ENCODE peak calls at places on chromosomes 5 and 9, in five cellular contexts. D is IMR-90, V is esophagus squamous epithelium, N is HCT116, Z is body of pancreas. I is an unnamed sample.

GRCh38 chr5:88834108-88834462 is 48.9 kb downstream of the MEF2C start:
- DNase-seq in V (no peak), D (no peak), N (no peak), Z (no peak), I (no peak)

GRCh38 chr5:150671509-150672236 is 10.6 kb downstream of the MYOZ3 start:
- DNase-seq in N (no peak), V (no peak), D (no peak), Z (no peak), I (no peak)

GRCh38 chr5:37495210-37495609 is 116.1 kb downstream of the WDR70 start:
- DNase-seq in D (peak; percentile 39), N (no peak), V (no peak), Z (no peak), I (no peak)

GRCh38 chr9:15086096-15087030 is 176.1 kb upstream of the FREM1 start:
- DNase-seq in V (no peak), D (no peak), Z (peak; percentile 45), N (no peak), I (no peak)

GRCh38 chr9:17025281-17025680 is 109.6 kb upstream of the CNTLN start:
- DNase-seq in D (no peak), V (no peak), N (no peak), Z (no peak), I (no peak)

GRCh38 chr9:114114364-114114763 is 15.3 kb upstream of the KIF12 start:
- DNase-seq in D (peak; percentile 63), Z (no peak), V (no peak), N (no peak), I (no peak)

GRCh38 chr9:108383801-108384200 is 472.0 kb downstream of the ACTL7B start:
- DNase-seq in V (no peak), Z (no peak), N (no peak), D (peak; percentile 47), I (no peak)

GRCh38 chr5:171495122-171495700 is 75.8 kb downstream of the FGF18 start:
- DNase-seq in Z (no peak), V (no peak), D (no peak), N (peak; percentile 28), I (peak; percentile 42)

GRCh38 chr5:57442080-57442839 is 40.4 kb downstream of the ACTBL2 start:
- DNase-seq in N (no peak), D (peak; percentile 95), V (no peak), Z (no peak), I (no peak)

GRCh38 chr9:84340535-84340934 is at the start of gene SLC28A3:
- DNase-seq in N (no peak), V (no peak), Z (peak; percentile 42), D (no peak), I (no peak)

GRCh38 chr5:16490911-16491310 is 25.3 kb upstream of the ZNF622 start:
- DNase-seq in V (no peak), Z (no peak), D (no peak), N (no peak), I (no peak)

GRCh38 chr9:106479679-106480078 is 383.3 kb upstream of the ZNF462 start:
- DNase-seq in N (no peak), V (no peak), Z (no peak), D (no peak), I (no peak)

GRCh38 chr9:130213898-130214761 is 41.9 kb downstream of the NCS1 start:
- DNase-seq in Z (no peak), V (no peak), N (no peak), D (peak; percentile 31), I (no peak)

GRCh38 chr5:177447066-177447610 is 524 bp downstream of the PRR7 start:
- DNase-seq in V (no peak), Z (peak; percentile 48), D (peak; percentile 25), N (no peak), I (no peak)

GRCh38 chr5:177445052-177446016 is 1.3 kb upstream of the PRR7 start:
- DNase-seq in D (no peak), V (no peak), N (no peak), Z (no peak), I (no peak)

GRCh38 chr5:177447611-177448243 is 1.1 kb downstream of the PRR7 start:
- DNase-seq in Z (peak; percentile 71), V (no peak), D (peak; percentile 51), N (peak; percentile 73), I (no peak)

GRCh38 chr5:177448244-177448950 is 1.8 kb downstream of the PRR7 start:
- DNase-seq in N (no peak), D (no peak), Z (no peak), V (no peak), I (no peak)

GRCh38 chr5:177446184-177447065 is at the start of gene PRR7:
- DNase-seq in D (peak; percentile 64), N (no peak), Z (peak; percentile 51), V (no peak), I (peak; percentile 60)
- TF ChIP-seq POLR2A in D (no peak), N (no peak), Z (no peak), V (peak; percentile 27), I (no peak)

GRCh38 chr5:40166757-40167156 is 513.0 kb upstream of the PTGER4 start:
- DNase-seq in N (no peak), Z (no peak), V (no peak), D (peak; percentile 44), I (no peak)
- TF ChIP-seq POLR2A in N (no peak), Z (no peak), V (no peak), D (no peak), I (no peak)

DNA sequence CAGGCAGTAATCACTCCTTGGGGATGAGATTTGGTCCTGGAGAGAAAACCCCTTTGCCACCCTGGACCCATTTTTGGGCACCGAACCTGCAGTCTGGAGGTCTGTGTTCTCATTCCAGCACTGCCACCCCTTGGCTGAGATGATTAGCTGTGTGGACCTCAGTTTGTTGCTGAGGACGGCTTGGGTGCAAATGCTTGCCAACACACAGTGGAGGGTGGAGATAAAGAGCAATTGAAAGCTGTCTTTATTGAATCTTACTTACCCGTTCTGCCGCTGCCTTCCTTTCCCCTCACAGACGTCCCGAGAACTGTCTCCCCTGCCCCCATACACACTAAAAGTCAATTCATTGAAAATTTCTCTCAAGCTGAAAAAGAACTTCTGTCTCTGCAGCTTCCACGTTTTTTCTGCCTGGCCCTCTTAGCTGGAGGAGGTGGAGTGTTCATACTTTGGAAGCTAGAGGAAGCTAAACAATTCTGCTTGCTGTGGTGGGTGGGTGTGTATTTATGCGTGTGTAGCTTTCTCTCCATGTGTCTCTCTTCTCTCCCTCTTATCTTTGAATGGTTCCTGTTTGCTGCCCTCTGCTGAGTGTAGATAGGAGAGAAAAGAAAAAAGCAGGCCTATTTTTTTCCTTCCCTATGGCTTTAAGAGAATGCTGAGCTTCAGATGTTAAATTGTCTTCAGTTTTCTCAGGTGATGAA is 6.6 kb downstream of the GALNT10 start:
- DNase-seq in V (no peak), N (no peak), D (peak; percentile 87), Z (no peak), I (no peak)
- TF ChIP-seq POLR2A in V (no peak), N (no peak), D (no peak), Z (no peak), I (no peak)

GRCh38 chr9:136303825-136304416 is at the start of gene CCDC187:
- DNase-seq in N (no peak), Z (no peak), D (no peak), V (no peak), I (no peak)
- TF ChIP-seq POLR2A in N (no peak), Z (no peak), D (no peak), V (no peak), I (no peak)

DNA sequence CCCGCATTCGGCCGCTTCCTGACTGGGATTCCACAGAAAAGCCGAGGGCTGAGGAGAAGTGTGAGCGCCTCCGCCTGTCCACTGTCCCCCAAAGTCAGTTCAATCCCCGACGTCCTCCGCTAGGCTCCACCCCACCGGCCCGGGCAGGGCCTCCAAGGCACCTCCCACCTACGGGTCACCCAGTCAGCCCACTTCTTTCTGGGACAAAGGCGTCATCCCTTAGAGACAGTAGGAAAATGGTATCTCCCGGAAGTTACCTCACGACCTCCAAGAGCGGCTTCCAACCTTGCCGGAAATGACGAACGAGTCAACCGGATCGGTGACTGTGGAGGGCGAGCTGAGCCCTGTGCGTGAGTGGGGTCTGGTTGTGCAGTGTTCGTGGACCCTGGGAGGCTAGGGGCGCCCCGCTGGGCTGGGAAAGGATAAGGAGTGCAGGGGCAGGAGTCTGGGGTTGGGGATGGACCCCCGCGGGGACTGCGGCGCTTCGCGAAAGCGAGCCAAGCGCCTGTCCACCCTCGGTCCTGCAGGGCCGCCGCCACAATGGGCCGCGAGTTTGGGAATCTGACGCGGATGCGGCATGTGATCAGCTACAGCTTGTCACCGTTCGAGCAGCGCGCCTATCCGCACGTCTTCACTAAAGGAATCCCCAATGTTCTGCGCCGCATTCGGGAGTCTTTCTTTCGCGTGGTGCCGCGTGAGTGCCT is at the start of the genes GDF9 and UQCRQ:
- DNase-seq in Z (peak; percentile 94), V (peak; percentile 87), N (peak; percentile 100), D (peak; percentile 100), I (peak; percentile 98)
- TF ChIP-seq POLR2A in Z (peak; percentile 99), V (peak; percentile 87), N (peak; percentile 87), D (peak; percentile 95), I (peak; percentile 87)